ENCODE peak calls at places on chromosomes 5 and 9, in seven cellular contexts. L is body of pancreas, G is DND-41, W is PC-9, U is H9, T is endodermal cell, J is sigmoid colon. P is an unnamed sample.

GRCh38 chr9:98317134-98317857 is 61.8 kb upstream of the TBC1D2 start:
- DNase-seq in L (no peak), G (no peak), W (no peak), U (no peak), T (no peak), J (no peak), P (no peak)

GRCh38 chr9:116494815-116495634 is 192.1 kb upstream of the TRIM32 start:
- DNase-seq in L (peak; percentile 62), G (peak; percentile 17), W (peak; percentile 16), U (peak; percentile 65), T (peak; percentile 88), J (no peak), P (no peak)

GRCh38 chr9:73179594-73179993 is 27.9 kb downstream of the ANXA1 start:
- DNase-seq in L (no peak), G (no peak), W (peak; percentile 61), U (no peak), T (no peak), J (no peak), P (no peak)

GRCh38 chr9:96052703-96053102 is 177.2 kb downstream of the ERCC6L2 start:
- DNase-seq in L (peak; percentile 13), G (no peak), W (no peak), U (no peak), T (no peak), J (no peak), P (no peak)

GRCh38 chr5:172110921-172111873 is 76.8 kb downstream of the STK10 start:
- DNase-seq in L (peak; percentile 61), G (peak; percentile 87), W (peak; percentile 42), U (peak; percentile 45), T (peak; percentile 68), J (no peak), P (peak; percentile 38)

GRCh38 chr9:128553695-128554094 is 1.3 kb downstream of the SPTAN1 start:
- DNase-seq in L (no peak), G (no peak), W (no peak), U (no peak), T (no peak), J (no peak), P (no peak)

GRCh38 chr5:158560170-158560569 is 539.5 kb downstream of the EBF1 start:
- DNase-seq in L (no peak), G (no peak), W (no peak), U (no peak), T (no peak), J (no peak), P (no peak)

GRCh38 chr5:169223595-169223953 is 77.4 kb downstream of the SLIT3 start:
- DNase-seq in L (no peak), G (no peak), W (no peak), U (no peak), T (no peak), J (no peak), P (no peak)

GRCh38 chr5:33230467-33231078 is 210.2 kb upstream of the TARS1 start:
- DNase-seq in L (no peak), G (no peak), W (no peak), U (no peak), T (peak; percentile 50), J (no peak), P (no peak)

GRCh38 chr9:100295240-100295639 is 57.5 kb downstream of the TEX10 start:
- DNase-seq in L (no peak), G (no peak), W (no peak), U (no peak), T (no peak), J (no peak), P (no peak)

GRCh38 chr5:54902817-54903473 is 82.4 kb downstream of the ESM1 start:
- DNase-seq in L (no peak), G (peak; percentile 81), W (no peak), U (no peak), T (no peak), J (no peak), P (no peak)
- TF ChIP-seq CTCF in L (no peak), G (no peak), W (no peak), U (no peak), T (no peak), J (no peak), P (no peak)

GRCh38 chr5:68239485-68239884 is 23.9 kb downstream of the PIK3R1 start:
- DNase-seq in L (peak; percentile 82), G (peak; percentile 85), W (no peak), U (no peak), T (no peak), J (peak; percentile 95), P (no peak)
- H3K4me1 ChIP-seq in L (peaks cover 32% of the 10 kb centered on the region), G (peaks cover 79% of the 10 kb centered on the region), W (no peaks in the 10 kb centered on the region), U (no peaks in the 10 kb centered on the region), T (no peaks in the 10 kb centered on the region), J (peaks cover 97% of the 10 kb centered on the region), P (peaks cover 87% of the 10 kb centered on the region)

GRCh38 chr9:18146329-18146728 is 327.6 kb upstream of the ADAMTSL1 start:
- DNase-seq in L (no peak), G (no peak), W (no peak), U (no peak), T (no peak), J (no peak), P (no peak)

GRCh38 chr9:18149457-18150011 is 324.4 kb upstream of the ADAMTSL1 start:
- DNase-seq in L (no peak), G (no peak), W (no peak), U (no peak), T (no peak), J (no peak), P (no peak)
- TF ChIP-seq CTCF in L (no peak), G (no peak), W (no peak), U (peak; percentile 22), T (peak; percentile 58), J (no peak), P (no peak)

GRCh38 chr5:133232011-133232410 is 180.2 kb downstream of the HSPA4 start:
- DNase-seq in L (peak; percentile 27), G (no peak), W (no peak), U (no peak), T (no peak), J (peak; percentile 26), P (no peak)

GRCh38 chr5:133229931-133230664 is 178.3 kb downstream of the HSPA4 start:
- DNase-seq in L (no peak), G (no peak), W (no peak), U (no peak), T (peak; percentile 35), J (peak; percentile 17), P (no peak)

GRCh38 chr5:133232435-133232834 is 180.6 kb downstream of the HSPA4 start:
- DNase-seq in L (no peak), G (no peak), W (no peak), U (no peak), T (no peak), J (peak; percentile 24), P (no peak)

GRCh38 chr5:133232911-133233310 is 181.1 kb downstream of the HSPA4 start:
- DNase-seq in L (no peak), G (no peak), W (no peak), U (no peak), T (no peak), J (peak; percentile 26), P (no peak)

DNA sequence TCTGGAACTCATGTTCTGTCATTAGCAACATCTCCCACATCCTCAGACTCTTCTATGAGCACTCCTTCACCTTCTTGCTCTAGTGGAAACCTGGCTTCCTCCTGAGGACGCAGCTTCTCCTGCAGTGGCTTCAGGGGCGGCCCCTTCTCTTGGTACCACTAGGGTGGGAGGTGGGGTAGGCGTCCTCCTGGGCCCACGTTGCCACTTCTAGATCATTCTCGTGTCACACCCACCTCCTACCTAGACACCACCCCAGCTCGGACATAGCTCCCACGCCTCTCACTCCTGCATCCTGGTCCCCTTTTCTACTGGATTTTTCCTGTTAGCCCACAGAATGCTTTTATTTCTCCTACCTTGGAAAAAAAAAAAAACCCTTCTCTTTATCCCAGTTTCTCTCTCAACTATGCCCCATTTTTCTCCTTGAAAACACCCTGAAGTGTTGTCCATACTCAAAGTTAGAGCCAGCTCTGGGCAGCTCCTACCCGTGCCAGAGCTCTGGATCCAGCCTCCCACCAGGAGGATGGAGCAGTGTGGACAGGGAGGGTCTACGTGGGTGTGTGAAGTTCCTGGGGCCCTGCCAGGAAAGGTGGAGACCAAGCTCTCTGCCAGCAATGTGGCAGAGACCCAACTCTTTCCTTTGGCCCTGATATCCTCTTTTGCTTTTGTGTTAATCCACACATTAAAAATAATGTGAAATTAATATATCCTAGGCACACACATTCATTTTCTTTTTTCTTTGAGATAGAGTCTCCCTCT is 179.2 kb downstream of the HSPA4 start:
- DNase-seq in L (no peak), G (no peak), W (no peak), U (no peak), T (no peak), J (peak; percentile 56), P (no peak)
- H3K4me1 ChIP-seq in L (peaks cover 14% of the 10 kb centered on the region), G (no peaks in the 10 kb centered on the region), W (peaks cover 9% of the 10 kb centered on the region), U (no peaks in the 10 kb centered on the region), T (no peaks in the 10 kb centered on the region), J (peaks cover 8% of the 10 kb centered on the region), P (no peaks in the 10 kb centered on the region)

GRCh38 chr9:9919174-9919573 is 693.6 kb downstream of the PTPRD start:
- DNase-seq in L (no peak), G (no peak), W (no peak), U (peak; percentile 28), T (no peak), J (no peak), P (no peak)
- TF ChIP-seq CTCF in L (no peak), G (no peak), W (no peak), U (peak; percentile 47), T (peak; percentile 49), J (no peak), P (no peak)

P was measured in esophagus squamous epithelium.